ENCODE peak calls at places on chromosomes 5 and 9, in five cellular contexts. Z, R, F, C and J are unnamed samples.

GRCh38 chr5:149345892-149346222 is 558 bp downstream of the GRPEL2 start:
- DNase-seq in Z (no peak), R (peak; percentile 56), F (no peak), C (no peak), J (no peak)

GRCh38 chr5:34542818-34543217 is 113.3 kb upstream of the RAI14 start:
- DNase-seq in Z (no peak), R (no peak), F (no peak), C (no peak), J (no peak)

GRCh38 chr5:145925803-145926202 is 10.6 kb upstream of the SH3RF2 start:
- DNase-seq in Z (no peak), R (peak; percentile 34), F (no peak), C (no peak), J (no peak)

GRCh38 chr5:113320160-113320816 is 114.5 kb downstream of the TSSK1B start:
- DNase-seq in Z (no peak), R (no peak), F (no peak), C (no peak), J (no peak)

GRCh38 chr9:119701651-119702050 is 332.4 kb upstream of the BRINP1 start:
- DNase-seq in Z (no peak), R (no peak), F (no peak), C (no peak), J (no peak)

GRCh38 chr9:124769451-124770358 is 1.4 kb downstream of the NR6A1 start:
- DNase-seq in Z (no peak), R (peak; percentile 39), F (no peak), C (peak; percentile 92), J (no peak)

GRCh38 chr9:130064621-130065020 is 10.9 kb downstream of the GPR107 start:
- DNase-seq in Z (no peak), R (no peak), F (no peak), C (no peak), J (no peak)

GRCh38 chr5:122165574-122166021 is 36.3 kb downstream of the ZNF474 start:
- DNase-seq in Z (no peak), R (peak; percentile 92), F (no peak), C (no peak), J (no peak)

GRCh38 chr5:160520609-160521391 is 99.1 kb downstream of the PTTG1 start:
- DNase-seq in Z (no peak), R (no peak), F (no peak), C (no peak), J (no peak)

GRCh38 chr9:107176701-107177100 is 106.4 kb upstream of the RAD23B start:
- DNase-seq in Z (no peak), R (peak; percentile 25), F (peak; percentile 16), C (no peak), J (no peak)

GRCh38 chr5:9546973-9547947 is 1.4 kb upstream of the SEMA5A start:
- DNase-seq in Z (peak; percentile 80), R (peak; percentile 75), F (no peak), C (no peak), J (no peak)

GRCh38 chr5:78597858-78598415 is 50.6 kb downstream of the LHFPL2 start:
- DNase-seq in Z (no peak), R (peak; percentile 81), F (no peak), C (no peak), J (no peak)

GRCh38 chr9:105697871-105698270 is 3.5 kb downstream of the TMEM38B start:
- DNase-seq in Z (no peak), R (peak; percentile 22), F (no peak), C (no peak), J (no peak)

GRCh38 chr5:95543017-95543705 is 11.6 kb downstream of the SKIC3 start:
- DNase-seq in Z (no peak), R (peak; percentile 33), F (no peak), C (no peak), J (no peak)

GRCh38 chr5:168047043-168047668 is 244.3 kb upstream of the WWC1 start:
- DNase-seq in Z (no peak), R (peak; percentile 26), F (no peak), C (no peak), J (no peak)

GRCh38 chr9:71765693-71766092 is 2.6 kb downstream of the CEMIP2 start:
- DNase-seq in Z (no peak), R (peak; percentile 46), F (no peak), C (no peak), J (no peak)

GRCh38 chr5:145975001-145975360 is 38.6 kb downstream of the SH3RF2 start:
- DNase-seq in Z (peak; percentile 77), R (peak; percentile 56), F (no peak), C (no peak), J (no peak)

GRCh38 chr9:124218438-124219289 is 39.1 kb upstream of the NEK6 start:
- DNase-seq in Z (no peak), R (peak; percentile 28), F (no peak), C (peak; percentile 82), J (no peak)

GRCh38 chr9:105007143-105007542 is 79.2 kb upstream of the ABCA1 start:
- DNase-seq in Z (no peak), R (peak; percentile 91), F (peak; percentile 47), C (no peak), J (no peak)

DNA sequence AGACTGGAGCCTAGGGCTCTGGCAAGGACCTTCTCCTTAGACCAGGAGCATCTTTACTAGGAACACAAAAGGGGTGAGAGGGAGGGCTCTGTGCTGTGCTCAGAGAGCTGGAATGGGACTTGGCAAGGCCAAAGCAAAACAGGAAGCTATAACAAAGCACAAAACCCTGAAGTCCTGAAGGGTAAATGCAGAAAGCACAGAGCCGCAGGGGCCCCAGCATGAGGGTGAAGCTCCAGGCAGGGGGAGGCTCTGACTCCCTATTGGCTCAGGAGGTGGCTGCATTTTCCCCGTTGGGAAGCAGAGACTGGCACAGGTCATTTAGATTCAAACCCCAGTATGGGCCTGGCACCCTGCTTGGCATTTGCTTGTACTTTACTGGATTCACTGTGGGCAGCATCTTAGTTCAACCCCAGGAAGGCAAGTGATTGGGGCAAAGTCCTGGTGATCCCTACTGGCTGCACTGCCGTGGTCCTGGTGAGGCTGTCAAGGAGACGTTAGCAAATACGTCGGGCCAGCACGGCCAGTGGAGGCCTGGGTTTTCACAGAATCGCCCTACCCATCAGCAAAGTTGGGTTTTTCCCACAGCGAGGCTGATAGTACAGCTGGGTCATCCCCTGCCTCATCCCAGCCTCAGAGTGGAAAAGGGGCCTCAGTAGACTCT is 46.3 kb downstream of the GGTA1 start:
- DNase-seq in Z (no peak), R (no peak), F (no peak), C (no peak), J (no peak)
- H3K9me3 ChIP-seq in Z (no peaks in the 10 kb centered on the region), R (no peaks in the 10 kb centered on the region), F (no peaks in the 10 kb centered on the region), C (no peaks in the 10 kb centered on the region), J (no peaks in the 10 kb centered on the region)

DNA sequence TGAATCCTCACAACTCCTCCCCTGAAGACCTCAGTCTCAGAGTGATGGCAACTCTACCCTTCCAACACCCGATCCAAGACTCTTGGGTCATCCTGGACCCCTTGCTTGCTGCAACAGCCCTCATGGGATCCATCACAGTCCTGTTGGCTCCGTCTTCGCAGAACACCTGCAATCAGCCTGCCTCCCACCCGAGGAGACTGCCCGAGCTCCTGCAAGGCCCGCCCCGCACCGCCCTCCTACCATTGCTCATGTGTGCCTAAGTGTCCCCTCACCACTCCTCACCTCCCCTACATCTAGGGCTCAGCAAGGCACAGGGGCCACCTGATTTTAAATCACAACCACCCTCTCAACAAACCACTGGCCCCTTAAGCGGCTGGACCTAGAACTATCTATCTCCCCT is 5.3 kb downstream of the SEMA4D start:
- DNase-seq in Z (no peak), R (no peak), F (no peak), C (no peak), J (no peak)
- H3K9me3 ChIP-seq in Z (no peaks in the 10 kb centered on the region), R (no peaks in the 10 kb centered on the region), F (no peaks in the 10 kb centered on the region), C (no peaks in the 10 kb centered on the region), J (no peaks in the 10 kb centered on the region)

GRCh38 chr5:32339198-32339597 is 26.5 kb upstream of the MTMR12 start:
- DNase-seq in Z (no peak), R (peak; percentile 14), F (no peak), C (no peak), J (no peak)

GRCh38 chr5:32342656-32343055 is 29.9 kb upstream of the MTMR12 start:
- DNase-seq in Z (no peak), R (no peak), F (no peak), C (no peak), J (no peak)

GRCh38 chr5:32346869-32347268 is 34.1 kb upstream of the MTMR12 start:
- DNase-seq in Z (no peak), R (no peak), F (no peak), C (no peak), J (no peak)

GRCh38 chr5:32339878-32340277 is 27.1 kb upstream of the MTMR12 start:
- DNase-seq in Z (no peak), R (no peak), F (no peak), C (no peak), J (no peak)

GRCh38 chr5:32343058-32343672 is 30.4 kb upstream of the MTMR12 start:
- DNase-seq in Z (no peak), R (no peak), F (no peak), C (no peak), J (no peak)
- H3K9me3 ChIP-seq in Z (peaks cover 2% of the 10 kb centered on the region), R (no peaks in the 10 kb centered on the region), F (no peaks in the 10 kb centered on the region), C (no peaks in the 10 kb centered on the region), J (no peaks in the 10 kb centered on the region)

GRCh38 chr5:178986326-178986960 is 8.7 kb downstream of the GRM6 start:
- DNase-seq in Z (no peak), R (no peak), F (no peak), C (peak; percentile 72), J (no peak)
- H3K9me3 ChIP-seq in Z (peaks cover 35% of the 10 kb centered on the region), R (no peaks in the 10 kb centered on the region), F (peaks cover 51% of the 10 kb centered on the region), C (peaks cover 4% of the 10 kb centered on the region), J (no peaks in the 10 kb centered on the region)

DNA sequence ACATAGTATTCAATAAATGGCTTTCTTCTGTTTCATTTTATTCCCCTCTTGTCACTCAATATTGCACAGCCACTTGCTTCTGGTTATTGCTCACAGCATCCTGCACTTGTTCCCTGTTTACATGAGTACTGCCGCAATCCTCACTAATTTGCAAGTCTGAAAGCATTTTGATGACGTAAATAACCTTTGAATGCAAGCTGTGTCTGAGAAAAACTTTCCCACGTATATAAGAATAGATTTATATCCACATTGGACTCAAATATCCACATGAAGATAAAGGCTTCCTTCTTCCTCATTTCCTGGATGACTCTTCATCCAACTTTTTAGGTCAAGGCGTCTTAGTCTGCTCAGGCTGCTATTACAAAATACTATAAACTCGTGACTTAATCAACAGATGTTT is 88.2 kb upstream of the DAP start:
- DNase-seq in Z (no peak), R (no peak), F (no peak), C (no peak), J (no peak)
- H3K9me3 ChIP-seq in Z (no peaks in the 10 kb centered on the region), R (no peaks in the 10 kb centered on the region), F (no peaks in the 10 kb centered on the region), C (no peaks in the 10 kb centered on the region), J (no peaks in the 10 kb centered on the region)

GRCh38 chr9:111405701-111406100 is 75.7 kb upstream of the OR2K2 start:
- DNase-seq in Z (no peak), R (no peak), F (no peak), C (no peak), J (no peak)
- H3K9me3 ChIP-seq in Z (peaks cover 2% of the 10 kb centered on the region), R (no peaks in the 10 kb centered on the region), F (peaks cover 11% of the 10 kb centered on the region), C (no peaks in the 10 kb centered on the region), J (peaks cover 4% of the 10 kb centered on the region)